ENCODE peak calls at places on chromosomes 6 and 20, in ten cellular contexts. One of them, this sample, is unnamed.

GRCh38 chr20:19789446-19789845 is 31.4 kb downstream of the RIN2 start:
- DNase-seq in testis: no peak
- DNase-seq in spleen: no peak
- DNase-seq in tibial nerve: no peak
- DNase-seq in A549: no peak
- DNase-seq in upper lobe of left lung: no peak
- DNase-seq in Peyer's patch: no peak
- DNase-seq in transverse colon: no peak
- DNase-seq in body of pancreas: no peak
- DNase-seq in breast epithelium: no peak
- DNase-seq in this sample: no peak

GRCh38 chr6:5541751-5542432 is 280.6 kb downstream of the FARS2 start:
- DNase-seq in spleen: no peak
- DNase-seq in testis: no peak
- DNase-seq in A549: no peak
- DNase-seq in upper lobe of left lung: no peak
- DNase-seq in tibial nerve: no peak
- DNase-seq in Peyer's patch: no peak
- DNase-seq in body of pancreas: no peak
- DNase-seq in transverse colon: no peak
- DNase-seq in breast epithelium: no peak
- DNase-seq in this sample: no peak

GRCh38 chr6:7042056-7042653 is 65.6 kb upstream of the RREB1 start:
- DNase-seq in tibial nerve: no peak
- DNase-seq in upper lobe of left lung: no peak
- DNase-seq in testis: peak
- DNase-seq in Peyer's patch: peak
- DNase-seq in transverse colon: peak
- DNase-seq in spleen: no peak
- DNase-seq in body of pancreas: no peak
- DNase-seq in A549: no peak
- DNase-seq in breast epithelium: no peak
- DNase-seq in this sample: no peak

GRCh38 chr6:132598473-132598872 is 8.9 kb upstream of the TAAR5 start:
- DNase-seq in breast epithelium: no peak
- DNase-seq in testis: no peak
- DNase-seq in A549: peak
- DNase-seq in spleen: no peak
- DNase-seq in transverse colon: no peak
- DNase-seq in upper lobe of left lung: no peak
- DNase-seq in tibial nerve: no peak
- DNase-seq in Peyer's patch: no peak
- DNase-seq in body of pancreas: no peak
- DNase-seq in this sample: no peak

GRCh38 chr6:163806761-163807499 is 392.4 kb downstream of the QKI start:
- DNase-seq in tibial nerve: no peak
- DNase-seq in testis: peak
- DNase-seq in upper lobe of left lung: peak
- DNase-seq in Peyer's patch: no peak
- DNase-seq in spleen: no peak
- DNase-seq in breast epithelium: no peak
- DNase-seq in body of pancreas: no peak
- DNase-seq in A549: no peak
- DNase-seq in transverse colon: no peak
- DNase-seq in this sample: no peak

GRCh38 chr6:141513830-141514229 is 618.9 kb upstream of the GJE1 start:
- DNase-seq in breast epithelium: no peak
- DNase-seq in tibial nerve: no peak
- DNase-seq in upper lobe of left lung: no peak
- DNase-seq in Peyer's patch: no peak
- DNase-seq in transverse colon: no peak
- DNase-seq in body of pancreas: no peak
- DNase-seq in spleen: no peak
- DNase-seq in A549: no peak
- DNase-seq in testis: no peak
- DNase-seq in this sample: no peak

GRCh38 chr6:6969761-6970223 is 138.0 kb upstream of the RREB1 start:
- DNase-seq in A549: no peak
- DNase-seq in Peyer's patch: peak
- DNase-seq in tibial nerve: no peak
- DNase-seq in breast epithelium: no peak
- DNase-seq in upper lobe of left lung: no peak
- DNase-seq in transverse colon: peak
- DNase-seq in spleen: no peak
- DNase-seq in testis: no peak
- DNase-seq in body of pancreas: peak
- DNase-seq in this sample: peak

GRCh38 chr6:164962805-164963204 is 346.6 kb downstream of the C6orf118 start:
- DNase-seq in tibial nerve: no peak
- DNase-seq in spleen: no peak
- DNase-seq in upper lobe of left lung: peak
- DNase-seq in transverse colon: no peak
- DNase-seq in A549: no peak
- DNase-seq in body of pancreas: no peak
- DNase-seq in breast epithelium: no peak
- DNase-seq in testis: no peak
- DNase-seq in Peyer's patch: no peak
- DNase-seq in this sample: no peak

GRCh38 chr6:34154668-34155447 is 9.0 kb upstream of the GRM4 start:
- DNase-seq in tibial nerve: no peak
- DNase-seq in breast epithelium: peak
- DNase-seq in A549: peak
- DNase-seq in upper lobe of left lung: peak
- DNase-seq in testis: peak
- DNase-seq in body of pancreas: peak
- DNase-seq in Peyer's patch: peak
- DNase-seq in spleen: peak
- DNase-seq in transverse colon: peak
- DNase-seq in this sample: peak

GRCh38 chr20:58839474-58839874 is 11.2 kb downstream of the GNAS-AS1 start:
- DNase-seq in breast epithelium: no peak
- DNase-seq in Peyer's patch: no peak
- DNase-seq in body of pancreas: peak
- DNase-seq in spleen: peak
- DNase-seq in transverse colon: no peak
- DNase-seq in upper lobe of left lung: peak
- DNase-seq in tibial nerve: no peak
- DNase-seq in A549: peak
- DNase-seq in testis: peak
- DNase-seq in this sample: no peak

GRCh38 chr6:73580247-73581149 is 59.7 kb upstream of the EEF1A1 start:
- DNase-seq in Peyer's patch: peak
- DNase-seq in A549: peak
- DNase-seq in body of pancreas: peak
- DNase-seq in spleen: peak
- DNase-seq in tibial nerve: peak
- DNase-seq in breast epithelium: peak
- DNase-seq in testis: peak
- DNase-seq in transverse colon: peak
- DNase-seq in upper lobe of left lung: peak
- DNase-seq in this sample: peak

GRCh38 chr6:151242420-151242841 is 2.7 kb downstream of the AKAP12 start:
- DNase-seq in transverse colon: no peak
- DNase-seq in breast epithelium: no peak
- DNase-seq in upper lobe of left lung: no peak
- DNase-seq in testis: peak
- DNase-seq in body of pancreas: no peak
- DNase-seq in Peyer's patch: no peak
- DNase-seq in spleen: no peak
- DNase-seq in A549: no peak
- DNase-seq in tibial nerve: no peak
- DNase-seq in this sample: no peak

GRCh38 chr6:29974901-29975560 is 32.7 kb downstream of the HLA-A start:
- DNase-seq in Peyer's patch: no peak
- DNase-seq in testis: no peak
- DNase-seq in spleen: no peak
- DNase-seq in transverse colon: no peak
- DNase-seq in tibial nerve: no peak
- DNase-seq in A549: no peak
- DNase-seq in upper lobe of left lung: peak
- DNase-seq in breast epithelium: no peak
- DNase-seq in body of pancreas: no peak
- DNase-seq in this sample: no peak

GRCh38 chr6:158666637-158667359 is 16.9 kb downstream of the SYTL3 start:
- DNase-seq in A549: no peak
- DNase-seq in spleen: no peak
- DNase-seq in Peyer's patch: no peak
- DNase-seq in tibial nerve: no peak
- DNase-seq in body of pancreas: peak
- DNase-seq in transverse colon: no peak
- DNase-seq in breast epithelium: peak
- DNase-seq in testis: no peak
- DNase-seq in upper lobe of left lung: peak
- DNase-seq in this sample: no peak

GRCh38 chr20:20743511-20744169 is 31.2 kb upstream of the RALGAPA2 start:
- DNase-seq in spleen: peak
- DNase-seq in body of pancreas: peak
- DNase-seq in testis: peak
- DNase-seq in tibial nerve: peak
- DNase-seq in transverse colon: peak
- DNase-seq in A549: no peak
- DNase-seq in Peyer's patch: peak
- DNase-seq in breast epithelium: no peak
- DNase-seq in upper lobe of left lung: peak
- DNase-seq in this sample: peak

DNA sequence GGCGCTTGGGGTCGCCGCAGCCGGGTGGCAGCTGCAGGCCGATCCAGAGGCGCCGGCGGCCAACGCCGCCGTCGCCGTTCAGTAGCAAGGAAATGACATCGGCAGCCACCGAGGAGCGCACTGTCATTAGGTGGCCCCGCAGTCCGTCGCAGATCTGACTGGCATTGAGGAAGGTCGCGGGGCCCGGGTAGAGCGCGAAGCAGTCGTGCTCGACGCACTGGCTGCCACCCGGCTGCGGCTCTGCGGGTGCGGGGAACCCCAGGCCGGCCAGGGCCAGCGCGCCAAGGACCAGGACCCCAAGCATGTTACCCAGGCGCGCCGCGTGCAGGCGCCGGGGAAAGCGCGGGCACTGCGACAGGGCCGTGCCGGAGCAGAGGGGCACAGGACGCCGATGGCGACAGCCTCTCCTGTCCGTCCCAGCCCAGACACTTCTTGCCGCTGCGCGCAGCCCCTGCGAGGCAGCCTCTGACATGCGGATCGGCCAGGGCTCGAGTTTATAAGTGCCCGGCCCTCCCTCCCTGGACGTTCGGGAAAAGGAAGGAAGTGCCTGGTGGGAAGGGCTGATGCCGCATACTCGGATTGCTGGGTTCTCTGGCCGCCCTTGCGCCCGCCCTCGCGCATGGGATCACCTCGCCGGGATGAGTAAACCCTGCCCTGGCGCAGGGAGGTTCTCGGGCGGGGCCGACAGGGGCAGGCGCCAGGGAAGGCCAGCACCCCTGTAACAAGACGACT is at the start of gene THBD:
- DNase-seq in tibial nerve: peak
- DNase-seq in testis: peak
- DNase-seq in breast epithelium: peak
- DNase-seq in A549: peak
- DNase-seq in Peyer's patch: peak
- DNase-seq in spleen: peak
- DNase-seq in transverse colon: peak
- DNase-seq in body of pancreas: peak
- DNase-seq in upper lobe of left lung: peak
- DNase-seq in this sample: peak
- H3K4me3 ChIP-seq in tibial nerve: peak
- H3K4me3 ChIP-seq in testis: peak
- H3K4me3 ChIP-seq in breast epithelium: peak
- H3K4me3 ChIP-seq in A549: peak
- H3K4me3 ChIP-seq in Peyer's patch: peak
- H3K4me3 ChIP-seq in spleen: peak
- H3K4me3 ChIP-seq in transverse colon: peak
- H3K4me3 ChIP-seq in body of pancreas: no peak
- H3K4me3 ChIP-seq in upper lobe of left lung: peak
- H3K4me3 ChIP-seq in this sample: peak

GRCh38 chr20:36754656-36755222 is 8.8 kb upstream of the NDRG3 start:
- DNase-seq in Peyer's patch: peak
- DNase-seq in body of pancreas: peak
- DNase-seq in upper lobe of left lung: no peak
- DNase-seq in tibial nerve: no peak
- DNase-seq in spleen: no peak
- DNase-seq in breast epithelium: no peak
- DNase-seq in transverse colon: peak
- DNase-seq in testis: peak
- DNase-seq in A549: peak
- DNase-seq in this sample: no peak
- TF ChIP-seq CTCF in Peyer's patch: peak
- TF ChIP-seq CTCF in body of pancreas: peak
- TF ChIP-seq CTCF in upper lobe of left lung: peak
- TF ChIP-seq CTCF in tibial nerve: peak
- TF ChIP-seq CTCF in spleen: peak
- TF ChIP-seq CTCF in breast epithelium: peak
- TF ChIP-seq CTCF in transverse colon: peak
- TF ChIP-seq CTCF in testis: peak
- TF ChIP-seq CTCF in A549: peak
- TF ChIP-seq CTCF in this sample: no peak

DNA sequence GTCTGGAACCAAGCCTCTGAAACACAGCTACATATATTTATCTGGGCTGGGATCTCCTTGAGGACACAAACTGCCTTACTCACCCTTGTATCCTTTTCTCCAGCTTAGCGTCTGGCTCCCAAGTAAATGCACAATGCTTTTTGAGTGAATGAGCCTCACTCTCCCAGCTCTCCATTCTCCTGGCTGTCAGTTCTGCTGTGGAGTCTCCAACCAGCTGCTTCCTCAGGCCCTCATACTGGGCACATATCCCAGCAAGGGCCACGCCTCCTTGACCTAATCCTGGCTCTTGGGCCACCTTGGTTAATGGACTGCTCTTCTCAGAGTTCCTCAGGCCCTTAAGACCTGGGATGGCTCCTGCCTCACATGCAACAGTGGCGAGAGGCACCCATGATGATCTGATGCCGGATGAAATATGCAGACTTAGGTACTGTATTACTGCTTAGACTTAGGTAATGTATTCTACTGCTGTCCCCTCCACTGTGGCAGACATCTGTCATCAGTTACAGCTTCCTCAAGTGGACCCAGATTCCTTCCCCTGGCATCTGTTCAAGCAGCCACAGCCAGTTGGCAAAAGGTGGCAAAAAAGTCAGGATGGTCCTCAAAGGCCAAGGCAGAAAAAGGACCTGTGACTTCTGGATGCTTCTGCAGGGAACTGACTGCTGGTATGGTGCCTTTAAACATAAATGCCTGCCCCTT is 16.5 kb downstream of the SNHG17 start:
- DNase-seq in body of pancreas: peak
- DNase-seq in testis: peak
- DNase-seq in transverse colon: no peak
- DNase-seq in spleen: no peak
- DNase-seq in upper lobe of left lung: no peak
- DNase-seq in Peyer's patch: no peak
- DNase-seq in tibial nerve: no peak
- DNase-seq in breast epithelium: no peak
- DNase-seq in A549: no peak
- DNase-seq in this sample: no peak
- TF ChIP-seq POLR2A in body of pancreas: no peak
- TF ChIP-seq POLR2A in testis: no peak
- TF ChIP-seq POLR2A in transverse colon: no peak
- TF ChIP-seq POLR2A in spleen: no peak
- TF ChIP-seq POLR2A in upper lobe of left lung: no peak
- TF ChIP-seq POLR2A in Peyer's patch: no peak
- TF ChIP-seq POLR2A in tibial nerve: no peak
- TF ChIP-seq POLR2A in breast epithelium: no peak
- TF ChIP-seq POLR2A in A549: no peak
- TF ChIP-seq POLR2A in this sample: no peak

GRCh38 chr6:111564482-111564945 is 41.2 kb downstream of the TRAF3IP2 start:
- DNase-seq in body of pancreas: peak
- DNase-seq in breast epithelium: no peak
- DNase-seq in testis: peak
- DNase-seq in A549: no peak
- DNase-seq in spleen: no peak
- DNase-seq in transverse colon: no peak
- DNase-seq in Peyer's patch: no peak
- DNase-seq in upper lobe of left lung: peak
- DNase-seq in tibial nerve: no peak
- DNase-seq in this sample: no peak
- H3K4me3 ChIP-seq in body of pancreas: no peak
- H3K4me3 ChIP-seq in breast epithelium: no peak
- H3K4me3 ChIP-seq in testis: no peak
- H3K4me3 ChIP-seq in A549: no peak
- H3K4me3 ChIP-seq in spleen: no peak
- H3K4me3 ChIP-seq in transverse colon: no peak
- H3K4me3 ChIP-seq in Peyer's patch: no peak
- H3K4me3 ChIP-seq in upper lobe of left lung: no peak
- H3K4me3 ChIP-seq in tibial nerve: no peak
- H3K4me3 ChIP-seq in this sample: no peak

This sample was measured in lower leg skin.